ENCODE peak calls at places on chromosomes 1 and 21, in seven cellular contexts. One of them, this sample, is unnamed.

GRCh38 chr1:240344918-240345317 is 253.2 kb downstream of the FMN2 start:
- DNase-seq in T-cell: no peak
- DNase-seq in cardiac muscle cell: no peak
- DNase-seq in NCI-H460: no peak
- DNase-seq in fibroblast of mammary gland: peak
- DNase-seq in activated CD4-positive, alpha-beta T cell treated with anti-CD3 and anti-CD28 coated beads for 4 hours: no peak
- DNase-seq in globus pallidus: no peak
- DNase-seq in this sample: no peak

GRCh38 chr1:109712321-109712864 is 342 bp downstream of the GSTM5 start:
- DNase-seq in T-cell: no peak
- DNase-seq in activated CD4-positive, alpha-beta T cell treated with anti-CD3 and anti-CD28 coated beads for 4 hours: no peak
- DNase-seq in NCI-H460: no peak
- DNase-seq in globus pallidus: no peak
- DNase-seq in cardiac muscle cell: no peak
- DNase-seq in fibroblast of mammary gland: no peak
- DNase-seq in this sample: no peak

GRCh38 chr1:204127597-204128242 is 24.1 kb downstream of the ETNK2 start:
- DNase-seq in NCI-H460: peak
- DNase-seq in T-cell: no peak
- DNase-seq in fibroblast of mammary gland: peak
- DNase-seq in activated CD4-positive, alpha-beta T cell treated with anti-CD3 and anti-CD28 coated beads for 4 hours: no peak
- DNase-seq in globus pallidus: peak
- DNase-seq in cardiac muscle cell: peak
- DNase-seq in this sample: peak

GRCh38 chr1:1788646-1789431 is 10.6 kb upstream of the NADK start:
- DNase-seq in activated CD4-positive, alpha-beta T cell treated with anti-CD3 and anti-CD28 coated beads for 4 hours: no peak
- DNase-seq in globus pallidus: peak
- DNase-seq in T-cell: no peak
- DNase-seq in cardiac muscle cell: peak
- DNase-seq in NCI-H460: no peak
- DNase-seq in fibroblast of mammary gland: peak
- DNase-seq in this sample: no peak

GRCh38 chr1:3068400-3069361 is at the start of gene PRDM16:
- DNase-seq in globus pallidus: no peak
- DNase-seq in NCI-H460: peak
- DNase-seq in fibroblast of mammary gland: peak
- DNase-seq in cardiac muscle cell: peak
- DNase-seq in activated CD4-positive, alpha-beta T cell treated with anti-CD3 and anti-CD28 coated beads for 4 hours: peak
- DNase-seq in T-cell: no peak
- DNase-seq in this sample: no peak

GRCh38 chr1:222794656-222795474 is 20.0 kb upstream of the DISP1 start:
- DNase-seq in cardiac muscle cell: no peak
- DNase-seq in fibroblast of mammary gland: no peak
- DNase-seq in activated CD4-positive, alpha-beta T cell treated with anti-CD3 and anti-CD28 coated beads for 4 hours: no peak
- DNase-seq in T-cell: no peak
- DNase-seq in NCI-H460: peak
- DNase-seq in globus pallidus: no peak
- DNase-seq in this sample: no peak

GRCh38 chr1:211886551-211886950 is 56.0 kb upstream of the LPGAT1 start:
- DNase-seq in T-cell: no peak
- DNase-seq in fibroblast of mammary gland: no peak
- DNase-seq in activated CD4-positive, alpha-beta T cell treated with anti-CD3 and anti-CD28 coated beads for 4 hours: no peak
- DNase-seq in cardiac muscle cell: no peak
- DNase-seq in NCI-H460: no peak
- DNase-seq in globus pallidus: no peak
- DNase-seq in this sample: no peak

GRCh38 chr21:40754466-40754865 is 92.5 kb downstream of the DSCAM start:
- DNase-seq in globus pallidus: no peak
- DNase-seq in NCI-H460: no peak
- DNase-seq in fibroblast of mammary gland: no peak
- DNase-seq in activated CD4-positive, alpha-beta T cell treated with anti-CD3 and anti-CD28 coated beads for 4 hours: no peak
- DNase-seq in T-cell: no peak
- DNase-seq in cardiac muscle cell: no peak
- DNase-seq in this sample: no peak

GRCh38 chr1:162992945-162993344 is 76.2 kb upstream of the RGS4 start:
- DNase-seq in globus pallidus: no peak
- DNase-seq in fibroblast of mammary gland: no peak
- DNase-seq in activated CD4-positive, alpha-beta T cell treated with anti-CD3 and anti-CD28 coated beads for 4 hours: no peak
- DNase-seq in cardiac muscle cell: no peak
- DNase-seq in T-cell: no peak
- DNase-seq in NCI-H460: no peak
- DNase-seq in this sample: no peak

GRCh38 chr1:212981025-212981495 is 30.7 kb downstream of the VASH2 start:
- DNase-seq in fibroblast of mammary gland: no peak
- DNase-seq in cardiac muscle cell: peak
- DNase-seq in NCI-H460: no peak
- DNase-seq in globus pallidus: no peak
- DNase-seq in activated CD4-positive, alpha-beta T cell treated with anti-CD3 and anti-CD28 coated beads for 4 hours: no peak
- DNase-seq in T-cell: no peak
- DNase-seq in this sample: peak

GRCh38 chr1:117060441-117061317 is 553 bp downstream of the TTF2 start:
- DNase-seq in activated CD4-positive, alpha-beta T cell treated with anti-CD3 and anti-CD28 coated beads for 4 hours: no peak
- DNase-seq in cardiac muscle cell: peak
- DNase-seq in fibroblast of mammary gland: peak
- DNase-seq in T-cell: peak
- DNase-seq in NCI-H460: peak
- DNase-seq in globus pallidus: no peak
- DNase-seq in this sample: no peak

GRCh38 chr1:201511925-201512539 is 5.1 kb upstream of the CSRP1 start:
- DNase-seq in globus pallidus: peak
- DNase-seq in T-cell: no peak
- DNase-seq in NCI-H460: no peak
- DNase-seq in activated CD4-positive, alpha-beta T cell treated with anti-CD3 and anti-CD28 coated beads for 4 hours: no peak
- DNase-seq in fibroblast of mammary gland: no peak
- DNase-seq in cardiac muscle cell: peak
- DNase-seq in this sample: no peak

GRCh38 chr21:41581592-41582228 is 73.8 kb upstream of the TMPRSS2 start:
- DNase-seq in T-cell: no peak
- DNase-seq in globus pallidus: no peak
- DNase-seq in cardiac muscle cell: no peak
- DNase-seq in NCI-H460: no peak
- DNase-seq in fibroblast of mammary gland: no peak
- DNase-seq in activated CD4-positive, alpha-beta T cell treated with anti-CD3 and anti-CD28 coated beads for 4 hours: no peak
- DNase-seq in this sample: no peak

GRCh38 chr21:37244506-37245083 is 22.5 kb downstream of the VPS26C start:
- DNase-seq in T-cell: no peak
- DNase-seq in fibroblast of mammary gland: no peak
- DNase-seq in NCI-H460: no peak
- DNase-seq in globus pallidus: no peak
- DNase-seq in cardiac muscle cell: peak
- DNase-seq in activated CD4-positive, alpha-beta T cell treated with anti-CD3 and anti-CD28 coated beads for 4 hours: no peak
- DNase-seq in this sample: no peak

GRCh38 chr1:115682792-115683191 is 41.0 kb downstream of the VANGL1 start:
- DNase-seq in activated CD4-positive, alpha-beta T cell treated with anti-CD3 and anti-CD28 coated beads for 4 hours: no peak
- DNase-seq in fibroblast of mammary gland: no peak
- DNase-seq in NCI-H460: no peak
- DNase-seq in cardiac muscle cell: no peak
- DNase-seq in T-cell: no peak
- DNase-seq in globus pallidus: no peak
- DNase-seq in this sample: no peak

GRCh38 chr1:67211589-67212563 is 45.6 kb downstream of the IL23R start:
- DNase-seq in NCI-H460: no peak
- DNase-seq in globus pallidus: no peak
- DNase-seq in cardiac muscle cell: peak
- DNase-seq in activated CD4-positive, alpha-beta T cell treated with anti-CD3 and anti-CD28 coated beads for 4 hours: peak
- DNase-seq in T-cell: peak
- DNase-seq in fibroblast of mammary gland: peak
- DNase-seq in this sample: no peak

GRCh38 chr1:236460103-236460502 is 63.7 kb upstream of the LGALS8 start:
- DNase-seq in globus pallidus: no peak
- DNase-seq in activated CD4-positive, alpha-beta T cell treated with anti-CD3 and anti-CD28 coated beads for 4 hours: no peak
- DNase-seq in cardiac muscle cell: no peak
- DNase-seq in fibroblast of mammary gland: no peak
- DNase-seq in T-cell: no peak
- DNase-seq in NCI-H460: no peak
- DNase-seq in this sample: no peak

GRCh38 chr1:205071028-205071409 is 13.2 kb downstream of the TMEM81 start:
- DNase-seq in NCI-H460: no peak
- DNase-seq in fibroblast of mammary gland: no peak
- DNase-seq in cardiac muscle cell: no peak
- DNase-seq in activated CD4-positive, alpha-beta T cell treated with anti-CD3 and anti-CD28 coated beads for 4 hours: no peak
- DNase-seq in T-cell: no peak
- DNase-seq in globus pallidus: no peak
- DNase-seq in this sample: no peak

GRCh38 chr1:16913866-16914662 is 7.7 kb upstream of the CROCC start:
- DNase-seq in globus pallidus: peak
- DNase-seq in T-cell: peak
- DNase-seq in cardiac muscle cell: peak
- DNase-seq in activated CD4-positive, alpha-beta T cell treated with anti-CD3 and anti-CD28 coated beads for 4 hours: peak
- DNase-seq in NCI-H460: peak
- DNase-seq in fibroblast of mammary gland: peak
- DNase-seq in this sample: peak

GRCh38 chr21:39014751-39015150 is 168.5 kb downstream of the PSMG1 start:
- DNase-seq in cardiac muscle cell: peak
- DNase-seq in T-cell: no peak
- DNase-seq in activated CD4-positive, alpha-beta T cell treated with anti-CD3 and anti-CD28 coated beads for 4 hours: no peak
- DNase-seq in NCI-H460: no peak
- DNase-seq in globus pallidus: no peak
- DNase-seq in fibroblast of mammary gland: peak
- DNase-seq in this sample: peak

GRCh38 chr1:193905288-193906085 is 719.1 kb upstream of the B3GALT2 start:
- DNase-seq in T-cell: no peak
- DNase-seq in cardiac muscle cell: peak
- DNase-seq in globus pallidus: no peak
- DNase-seq in activated CD4-positive, alpha-beta T cell treated with anti-CD3 and anti-CD28 coated beads for 4 hours: no peak
- DNase-seq in fibroblast of mammary gland: no peak
- DNase-seq in NCI-H460: no peak
- DNase-seq in this sample: no peak

GRCh38 chr1:215567491-215568286 is 585 bp downstream of the KCTD3 start:
- DNase-seq in fibroblast of mammary gland: peak
- DNase-seq in activated CD4-positive, alpha-beta T cell treated with anti-CD3 and anti-CD28 coated beads for 4 hours: peak
- DNase-seq in NCI-H460: peak
- DNase-seq in T-cell: no peak
- DNase-seq in globus pallidus: peak
- DNase-seq in cardiac muscle cell: peak
- DNase-seq in this sample: no peak

GRCh38 chr1:234434706-234435105 is 44.3 kb downstream of the TARBP1 start:
- DNase-seq in globus pallidus: no peak
- DNase-seq in fibroblast of mammary gland: no peak
- DNase-seq in NCI-H460: no peak
- DNase-seq in T-cell: no peak
- DNase-seq in cardiac muscle cell: no peak
- DNase-seq in activated CD4-positive, alpha-beta T cell treated with anti-CD3 and anti-CD28 coated beads for 4 hours: no peak
- DNase-seq in this sample: no peak

GRCh38 chr1:113394043-113394862 is 3.9 kb downstream of the MAGI3 start:
- DNase-seq in T-cell: no peak
- DNase-seq in activated CD4-positive, alpha-beta T cell treated with anti-CD3 and anti-CD28 coated beads for 4 hours: no peak
- DNase-seq in NCI-H460: no peak
- DNase-seq in cardiac muscle cell: no peak
- DNase-seq in fibroblast of mammary gland: no peak
- DNase-seq in globus pallidus: no peak
- DNase-seq in this sample: no peak

GRCh38 chr1:207151920-207152319 is 47.9 kb downstream of the C4BPA start:
- DNase-seq in activated CD4-positive, alpha-beta T cell treated with anti-CD3 and anti-CD28 coated beads for 4 hours: no peak
- DNase-seq in NCI-H460: no peak
- DNase-seq in cardiac muscle cell: no peak
- DNase-seq in globus pallidus: no peak
- DNase-seq in fibroblast of mammary gland: no peak
- DNase-seq in T-cell: no peak
- DNase-seq in this sample: no peak

GRCh38 chr1:221696045-221696444 is 45.8 kb downstream of the DUSP10 start:
- DNase-seq in cardiac muscle cell: no peak
- DNase-seq in T-cell: no peak
- DNase-seq in fibroblast of mammary gland: no peak
- DNase-seq in NCI-H460: no peak
- DNase-seq in globus pallidus: no peak
- DNase-seq in activated CD4-positive, alpha-beta T cell treated with anti-CD3 and anti-CD28 coated beads for 4 hours: no peak
- DNase-seq in this sample: no peak

GRCh38 chr1:28915036-28915895 is 897 bp downstream of the EPB41 start:
- DNase-seq in NCI-H460: no peak
- DNase-seq in cardiac muscle cell: peak
- DNase-seq in T-cell: peak
- DNase-seq in fibroblast of mammary gland: no peak
- DNase-seq in activated CD4-positive, alpha-beta T cell treated with anti-CD3 and anti-CD28 coated beads for 4 hours: peak
- DNase-seq in globus pallidus: peak
- DNase-seq in this sample: no peak

GRCh38 chr1:226424228-226425003 is 16.5 kb upstream of the PARP1 start:
- DNase-seq in activated CD4-positive, alpha-beta T cell treated with anti-CD3 and anti-CD28 coated beads for 4 hours: no peak
- DNase-seq in globus pallidus: peak
- DNase-seq in fibroblast of mammary gland: peak
- DNase-seq in T-cell: no peak
- DNase-seq in cardiac muscle cell: peak
- DNase-seq in NCI-H460: peak
- DNase-seq in this sample: no peak

GRCh38 chr21:42414928-42415769 is 11.4 kb downstream of the UBASH3A start:
- DNase-seq in T-cell: peak
- DNase-seq in cardiac muscle cell: peak
- DNase-seq in activated CD4-positive, alpha-beta T cell treated with anti-CD3 and anti-CD28 coated beads for 4 hours: peak
- DNase-seq in globus pallidus: no peak
- DNase-seq in fibroblast of mammary gland: peak
- DNase-seq in NCI-H460: peak
- DNase-seq in this sample: peak

GRCh38 chr1:204463125-204464060 is 31.2 kb downstream of the PIK3C2B start:
- DNase-seq in cardiac muscle cell: peak
- DNase-seq in fibroblast of mammary gland: peak
- DNase-seq in activated CD4-positive, alpha-beta T cell treated with anti-CD3 and anti-CD28 coated beads for 4 hours: no peak
- DNase-seq in NCI-H460: no peak
- DNase-seq in globus pallidus: no peak
- DNase-seq in T-cell: no peak
- DNase-seq in this sample: no peak

GRCh38 chr1:85295006-85295431 is 18.6 kb upstream of the BCL10 start:
- DNase-seq in NCI-H460: no peak
- DNase-seq in fibroblast of mammary gland: peak
- DNase-seq in cardiac muscle cell: no peak
- DNase-seq in globus pallidus: no peak
- DNase-seq in T-cell: no peak
- DNase-seq in activated CD4-positive, alpha-beta T cell treated with anti-CD3 and anti-CD28 coated beads for 4 hours: no peak
- DNase-seq in this sample: no peak

GRCh38 chr1:234934611-234935033 is 194.0 kb downstream of the TOMM20 start:
- DNase-seq in activated CD4-positive, alpha-beta T cell treated with anti-CD3 and anti-CD28 coated beads for 4 hours: no peak
- DNase-seq in T-cell: no peak
- DNase-seq in cardiac muscle cell: peak
- DNase-seq in NCI-H460: no peak
- DNase-seq in fibroblast of mammary gland: peak
- DNase-seq in globus pallidus: no peak
- DNase-seq in this sample: peak

GRCh38 chr1:33256701-33257387 is 552 bp downstream of the ZNF362 start:
- DNase-seq in fibroblast of mammary gland: peak
- DNase-seq in cardiac muscle cell: peak
- DNase-seq in T-cell: peak
- DNase-seq in globus pallidus: peak
- DNase-seq in activated CD4-positive, alpha-beta T cell treated with anti-CD3 and anti-CD28 coated beads for 4 hours: peak
- DNase-seq in NCI-H460: peak
- DNase-seq in this sample: peak

GRCh38 chr1:192702212-192702993 is 66.5 kb downstream of the RGS13 start:
- DNase-seq in cardiac muscle cell: peak
- DNase-seq in NCI-H460: peak
- DNase-seq in fibroblast of mammary gland: peak
- DNase-seq in activated CD4-positive, alpha-beta T cell treated with anti-CD3 and anti-CD28 coated beads for 4 hours: no peak
- DNase-seq in T-cell: no peak
- DNase-seq in globus pallidus: no peak
- DNase-seq in this sample: peak

GRCh38 chr1:225842788-225843425 is 33.0 kb downstream of the EPHX1 start:
- DNase-seq in fibroblast of mammary gland: no peak
- DNase-seq in T-cell: no peak
- DNase-seq in globus pallidus: no peak
- DNase-seq in NCI-H460: no peak
- DNase-seq in cardiac muscle cell: no peak
- DNase-seq in activated CD4-positive, alpha-beta T cell treated with anti-CD3 and anti-CD28 coated beads for 4 hours: no peak
- DNase-seq in this sample: no peak

GRCh38 chr1:110880708-110881374 is 7.9 kb downstream of the CD53 start:
- DNase-seq in globus pallidus: no peak
- DNase-seq in activated CD4-positive, alpha-beta T cell treated with anti-CD3 and anti-CD28 coated beads for 4 hours: peak
- DNase-seq in NCI-H460: no peak
- DNase-seq in fibroblast of mammary gland: no peak
- DNase-seq in cardiac muscle cell: no peak
- DNase-seq in T-cell: peak
- DNase-seq in this sample: no peak

GRCh38 chr1:234659538-234659937 is 49.6 kb upstream of the IRF2BP2 start:
- DNase-seq in fibroblast of mammary gland: peak
- DNase-seq in globus pallidus: no peak
- DNase-seq in T-cell: no peak
- DNase-seq in cardiac muscle cell: peak
- DNase-seq in NCI-H460: no peak
- DNase-seq in activated CD4-positive, alpha-beta T cell treated with anti-CD3 and anti-CD28 coated beads for 4 hours: no peak
- DNase-seq in this sample: peak

GRCh38 chr1:2602311-2602835 is 15.8 kb downstream of the PRXL2B start:
- DNase-seq in fibroblast of mammary gland: no peak
- DNase-seq in NCI-H460: no peak
- DNase-seq in T-cell: no peak
- DNase-seq in cardiac muscle cell: no peak
- DNase-seq in globus pallidus: no peak
- DNase-seq in activated CD4-positive, alpha-beta T cell treated with anti-CD3 and anti-CD28 coated beads for 4 hours: no peak
- DNase-seq in this sample: no peak